ENCODE peak calls at places on chromosomes 7 and 10, in seven cellular contexts. Q is BE2C, L is IMR-90, J is astrocyte of the spinal cord, D is mucosa of descending colon, H is Calu3, P is testis. X is an unnamed sample.

GRCh38 chr10:4254101-4254994 is 469.3 kb upstream of the KLF6 start:
- DNase-seq in Q (no peak), L (peak), J (peak), D (no peak), H (no peak), P (no peak), X (no peak)

GRCh38 chr10:62726142-62726541 is 78.4 kb upstream of the ADO start:
- DNase-seq in Q (no peak), L (no peak), J (no peak), D (no peak), H (no peak), P (no peak), X (no peak)

GRCh38 chr7:114527589-114527988 is 113.0 kb downstream of the FOXP2 start:
- DNase-seq in Q (no peak), L (no peak), J (no peak), D (no peak), H (no peak), P (no peak), X (no peak)

GRCh38 chr10:13162013-13162364 is 631 bp downstream of the MCM10 start:
- DNase-seq in Q (peak), L (no peak), J (peak), D (no peak), H (peak), P (no peak), X (no peak)

GRCh38 chr7:37455081-37455480 is 6.4 kb upstream of the ELMO1 start:
- DNase-seq in Q (no peak), L (no peak), J (no peak), D (no peak), H (no peak), P (no peak), X (no peak)

GRCh38 chr7:84811427-84811826 is 375.4 kb downstream of the SEMA3D start:
- DNase-seq in Q (no peak), L (no peak), J (no peak), D (no peak), H (no peak), P (no peak), X (no peak)

GRCh38 chr7:11749629-11750028 is 82.4 kb downstream of the THSD7A start:
- DNase-seq in Q (no peak), L (no peak), J (no peak), D (no peak), H (no peak), P (no peak), X (no peak)

GRCh38 chr10:126425473-126426065 is 37.3 kb upstream of the ADAM12 start:
- DNase-seq in Q (no peak), L (no peak), J (peak), D (no peak), H (no peak), P (no peak), X (no peak)

GRCh38 chr10:34854147-34854601 is 39.1 kb upstream of the PARD3 start:
- DNase-seq in Q (no peak), L (peak), J (peak), D (no peak), H (no peak), P (peak), X (no peak)

GRCh38 chr10:28054211-28054888 is 55.5 kb upstream of the ODAD2 start:
- DNase-seq in Q (no peak), L (peak), J (peak), D (no peak), H (no peak), P (no peak), X (no peak)

GRCh38 chr7:13286916-13287315 is 599.5 kb downstream of the ARL4A start:
- DNase-seq in Q (no peak), L (no peak), J (no peak), D (no peak), H (no peak), P (no peak), X (no peak)

GRCh38 chr7:157508477-157508881 is 171.7 kb downstream of the DNAJB6 start:
- DNase-seq in Q (no peak), L (no peak), J (no peak), D (no peak), H (no peak), P (peak), X (no peak)

GRCh38 chr7:114818501-114818900 is 103.4 kb upstream of the MDFIC start:
- DNase-seq in Q (no peak), L (peak), J (peak), D (no peak), H (no peak), P (no peak), X (no peak)

GRCh38 chr10:23824822-23825221 is 384.1 kb upstream of the KIAA1217 start:
- DNase-seq in Q (no peak), L (no peak), J (no peak), D (no peak), H (no peak), P (no peak), X (no peak)

GRCh38 chr7:105402221-105403095 is 13.7 kb upstream of the SRPK2 start:
- DNase-seq in Q (no peak), L (peak), J (no peak), D (no peak), H (no peak), P (no peak), X (no peak)

GRCh38 chr10:93711891-93712290 is 9.5 kb upstream of the FRA10AC1 start:
- DNase-seq in Q (no peak), L (no peak), J (peak), D (no peak), H (no peak), P (no peak), X (no peak)

GRCh38 chr10:3139135-3139910 is 33.3 kb downstream of the PITRM1 start:
- DNase-seq in Q (no peak), L (no peak), J (no peak), D (no peak), H (no peak), P (no peak), X (no peak)

GRCh38 chr7:133837248-133837647 is 289.9 kb upstream of the LRGUK start:
- DNase-seq in Q (peak), L (no peak), J (no peak), D (no peak), H (no peak), P (no peak), X (no peak)

GRCh38 chr7:273327-273726 is 16.6 kb upstream of the FOXL3 start:
- DNase-seq in Q (no peak), L (no peak), J (no peak), D (no peak), H (no peak), P (no peak), X (no peak)

GRCh38 chr7:37418381-37418780 is 30.3 kb downstream of the ELMO1 start:
- DNase-seq in Q (no peak), L (no peak), J (no peak), D (no peak), H (no peak), P (peak), X (no peak)

GRCh38 chr7:3888096-3888495 is 587.0 kb downstream of the SDK1 start:
- DNase-seq in Q (no peak), L (no peak), J (no peak), D (no peak), H (no peak), P (no peak), X (no peak)

GRCh38 chr7:108236681-108237415 is 106.7 kb upstream of the LAMB4 start:
- DNase-seq in Q (no peak), L (no peak), J (no peak), D (no peak), H (no peak), P (no peak), X (no peak)

GRCh38 chr10:92993671-92994304 is 66.8 kb upstream of the CYP26C1 start:
- DNase-seq in Q (peak), L (no peak), J (no peak), D (no peak), H (no peak), P (no peak), X (no peak)

GRCh38 chr10:98269435-98269912 is 1.5 kb upstream of the LOXL4 start:
- DNase-seq in Q (peak), L (peak), J (peak), D (peak), H (peak), P (peak), X (peak)

GRCh38 chr10:112951349-112952281 is 1.6 kb downstream of the TCF7L2 start:
- DNase-seq in Q (peak), L (peak), J (peak), D (peak), H (peak), P (peak), X (peak)

GRCh38 chr7:150325110-150325611 is 1.8 kb upstream of the ACTR3C start:
- DNase-seq in Q (no peak), L (peak), J (no peak), D (peak), H (no peak), P (no peak), X (no peak)

GRCh38 chr7:104852386-104852785 is 161.6 kb upstream of the KMT2E start:
- DNase-seq in Q (no peak), L (no peak), J (no peak), D (no peak), H (no peak), P (no peak), X (no peak)

GRCh38 chr10:24382596-24382978 is 173.6 kb downstream of the KIAA1217 start:
- DNase-seq in Q (no peak), L (no peak), J (peak), D (no peak), H (no peak), P (no peak), X (no peak)

GRCh38 chr7:40297741-40298311 is 163.0 kb downstream of the SUGCT start:
- DNase-seq in Q (no peak), L (peak), J (peak), D (no peak), H (no peak), P (no peak), X (no peak)

GRCh38 chr10:60710041-60710440 is 68.2 kb upstream of the CDK1 start:
- DNase-seq in Q (no peak), L (no peak), J (no peak), D (no peak), H (no peak), P (no peak), X (no peak)

GRCh38 chr10:124717911-124718734 is 26.1 kb downstream of the FAM53B start:
- DNase-seq in Q (no peak), L (no peak), J (no peak), D (peak), H (peak), P (peak), X (no peak)

GRCh38 chr10:73866621-73867020 is 7.7 kb downstream of the CAMK2G start:
- DNase-seq in Q (no peak), L (no peak), J (no peak), D (no peak), H (no peak), P (no peak), X (no peak)

GRCh38 chr7:100366411-100367250 is 6.7 kb upstream of the PILRA start:
- DNase-seq in Q (no peak), L (no peak), J (no peak), D (peak), H (no peak), P (no peak), X (no peak)

GRCh38 chr10:48444266-48444665 is 137.8 kb downstream of the MAPK8 start:
- DNase-seq in Q (peak), L (peak), J (peak), D (no peak), H (no peak), P (no peak), X (no peak)

GRCh38 chr7:24788956-24789576 is 31.8 kb upstream of the GSDME start:
- DNase-seq in Q (no peak), L (no peak), J (no peak), D (no peak), H (no peak), P (no peak), X (no peak)

GRCh38 chr10:97499561-97500296 is 1.0 kb downstream of the UBTD1 start:
- DNase-seq in Q (no peak), L (peak), J (peak), D (peak), H (peak), P (peak), X (peak)

GRCh38 chr7:4383584-4383983 is 298.5 kb upstream of the FOXK1 start:
- DNase-seq in Q (no peak), L (no peak), J (no peak), D (no peak), H (no peak), P (no peak), X (no peak)

GRCh38 chr7:107687656-107688055 is 27.0 kb downstream of the SLC26A4 start:
- DNase-seq in Q (no peak), L (peak), J (peak), D (no peak), H (no peak), P (no peak), X (no peak)

GRCh38 chr7:81430150-81430549 is 339.7 kb downstream of the HGF start:
- DNase-seq in Q (no peak), L (no peak), J (no peak), D (no peak), H (no peak), P (no peak), X (no peak)
- TF ChIP-seq CTCF in Q (no peak), L (no peak), J (peak), D (no peak), H (no peak), P (no peak), X (no peak)

DNA sequence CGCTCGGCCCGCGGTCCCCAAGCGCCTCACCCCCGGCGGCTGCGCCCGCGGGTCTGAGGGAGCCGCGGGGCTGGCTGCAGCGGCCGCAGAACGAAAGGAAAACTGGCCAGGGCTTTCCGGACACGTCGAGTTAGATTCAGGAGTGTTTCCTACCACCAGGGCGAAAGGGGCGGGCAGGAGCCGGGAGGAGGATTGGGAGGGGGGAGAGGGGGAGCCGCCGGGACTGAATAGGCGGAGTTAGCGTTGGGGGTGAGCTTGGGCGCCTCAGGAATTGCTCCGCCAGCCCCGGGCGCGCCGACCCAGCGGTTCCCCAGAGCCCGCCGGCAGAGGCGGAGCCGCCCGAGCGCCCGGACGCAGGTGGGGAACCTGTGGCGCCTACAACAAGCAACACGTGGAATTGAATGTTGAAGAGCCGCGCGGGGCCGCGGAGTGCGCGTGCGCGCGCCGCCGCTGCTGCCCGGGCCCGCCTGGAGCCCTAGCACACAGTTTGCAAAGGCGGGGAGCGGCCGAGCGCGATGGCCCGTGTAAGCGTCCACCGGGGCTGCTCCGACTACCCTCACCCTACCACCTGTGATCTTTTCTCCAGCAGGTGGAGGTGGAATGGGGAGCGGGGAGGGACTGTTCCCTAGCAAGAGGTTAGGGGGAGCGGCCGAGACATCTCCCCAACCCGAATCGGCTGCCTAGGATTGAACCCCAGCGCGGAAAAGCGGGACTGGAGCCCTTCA is at the start of gene CADPS2:
- DNase-seq in Q (peak), L (peak), J (peak), D (peak), H (peak), P (peak), X (peak)
- TF ChIP-seq CTCF in Q (no peak), L (peak), J (no peak), D (no peak), H (no peak), P (peak), X (no peak)

DNA sequence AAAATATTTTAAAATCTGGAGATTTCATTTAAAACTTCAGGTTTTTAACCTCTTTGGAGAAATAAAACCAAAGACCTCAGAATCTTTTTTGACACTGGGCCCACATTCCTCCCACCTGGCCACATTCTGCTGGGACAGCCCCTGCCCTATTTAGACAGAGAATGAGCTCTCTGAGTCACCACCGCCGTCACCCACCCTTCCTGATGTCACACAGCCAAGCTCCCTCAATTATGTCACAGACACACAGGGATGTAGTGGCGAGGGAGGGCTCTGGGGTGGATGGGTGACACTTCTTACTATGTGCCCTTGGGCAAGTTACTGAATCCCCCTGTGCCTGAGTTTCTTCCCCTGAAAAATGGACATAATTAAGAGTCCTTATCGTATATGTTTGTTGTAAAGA is 162.7 kb downstream of the RAB11FIP2 start:
- DNase-seq in Q (no peak), L (no peak), J (no peak), D (no peak), H (no peak), P (no peak), X (no peak)
- TF ChIP-seq CTCF in Q (no peak), L (no peak), J (no peak), D (no peak), H (no peak), P (no peak), X (no peak)

GRCh38 chr7:19752045-19752444 is 21.4 kb downstream of the TMEM196 start:
- DNase-seq in Q (no peak), L (no peak), J (no peak), D (no peak), H (no peak), P (no peak), X (no peak)

GRCh38 chr7:19749658-19750057 is 23.8 kb downstream of the TMEM196 start:
- DNase-seq in Q (no peak), L (no peak), J (peak), D (no peak), H (peak), P (no peak), X (no peak)

GRCh38 chr7:19754521-19755116 is 18.8 kb downstream of the TMEM196 start:
- DNase-seq in Q (no peak), L (peak), J (peak), D (no peak), H (peak), P (no peak), X (no peak)
- TF ChIP-seq CTCF in Q (peak), L (peak), J (peak), D (peak), H (peak), P (peak), X (no peak)

X was measured in omental fat pad.